ENCODE peak calls at places on chromosomes 6 and 20, in four cellular contexts. K is activated CD4-positive, alpha-beta T cell treated with anti-CD3 and anti-CD28 coated beads for 36 hours; I is dermis blood vessel endothelial cell; Y is KBM-7. A is an unnamed sample.

GRCh38 chr20:50333856-50334255 is 143.2 kb downstream of the CEBPB start:
- DNase-seq in Y (no peak), K (no peak), I (no peak), A (no peak)

GRCh38 chr20:41249371-41249770 is 68.2 kb downstream of the ZHX3 start:
- DNase-seq in I (peak), K (no peak), Y (no peak), A (no peak)

GRCh38 chr6:29723666-29724588 is 693 bp downstream of the HLA-F start:
- DNase-seq in K (peak), Y (no peak), I (peak), A (peak)

GRCh38 chr6:163122365-163122764 is 292.2 kb upstream of the QKI start:
- DNase-seq in Y (peak), I (no peak), K (no peak), A (no peak)

GRCh38 chr6:166774770-166775169 is 147.7 kb upstream of the RPS6KA2 start:
- DNase-seq in Y (no peak), K (no peak), I (no peak), A (no peak)

GRCh38 chr20:32354592-32355416 is 3.3 kb upstream of the ASXL1 start:
- DNase-seq in K (peak), Y (no peak), I (no peak), A (no peak)

GRCh38 chr6:131443514-131443913 is 129.5 kb upstream of the ARG1 start:
- DNase-seq in K (peak), Y (no peak), I (no peak), A (peak)

GRCh38 chr20:64119301-64119680 is 11.9 kb upstream of the NPBWR2 start:
- DNase-seq in K (no peak), Y (no peak), I (no peak), A (no peak)

GRCh38 chr6:85273870-85274269 is 176.0 kb upstream of the NT5E start:
- DNase-seq in Y (no peak), K (no peak), I (no peak), A (no peak)

GRCh38 chr20:23419995-23420901 is 1.0 kb downstream of the NAPB start:
- DNase-seq in I (peak), Y (peak), K (peak), A (peak)

GRCh38 chr20:50126662-50127061 is 13.7 kb upstream of the UBE2V1 start:
- DNase-seq in Y (no peak), I (no peak), K (no peak), A (no peak)

GRCh38 chr6:105402090-105402980 is 547 bp downstream of the PREP start:
- DNase-seq in K (peak), Y (peak), I (peak), A (peak)

GRCh38 chr6:70684794-70685493 is 17.3 kb downstream of the SMAP1 start:
- DNase-seq in K (no peak), I (no peak), Y (no peak), A (no peak)

GRCh38 chr6:151958332-151958731 is 150.8 kb downstream of the ESR1 start:
- DNase-seq in K (no peak), I (no peak), Y (no peak), A (no peak)

GRCh38 chr6:161498359-161498758 is 224.5 kb upstream of the AGPAT4 start:
- DNase-seq in K (peak), I (peak), Y (peak), A (no peak)

GRCh38 chr6:170045981-170046667 is 244.8 kb downstream of the DLL1 start:
- DNase-seq in Y (no peak), I (no peak), K (no peak), A (no peak)

GRCh38 chr6:27206806-27207205 is 40.7 kb upstream of the PRSS16 start:
- DNase-seq in K (no peak), Y (no peak), I (no peak), A (no peak)

GRCh38 chr6:109455502-109456282 is at the start of gene MICAL1:
- DNase-seq in Y (peak), I (peak), K (peak), A (peak)

GRCh38 chr6:132147530-132148011 is 196.4 kb upstream of the CCN2 start:
- DNase-seq in K (no peak), Y (no peak), I (no peak), A (no peak)

A was measured in central memory CD4-positive, alpha-beta T cell.